ENCODE peak calls at places on chromosomes 6 and 20, in seven cellular contexts. One of them, this sample, is unnamed.

GRCh38 chr6:95636552-95637376 is 59.4 kb downstream of the MANEA start:
- DNase-seq in neural crest cell: no peak
- DNase-seq in WTC11: no peak
- DNase-seq in PC-3: no peak
- DNase-seq in BE2C: peak
- DNase-seq in psoas muscle: no peak
- DNase-seq in ascending aorta: no peak
- DNase-seq in this sample: no peak

GRCh38 chr6:150599199-150600002 is at the start of gene PLEKHG1:
- DNase-seq in neural crest cell: peak
- DNase-seq in WTC11: peak
- DNase-seq in PC-3: peak
- DNase-seq in BE2C: peak
- DNase-seq in psoas muscle: peak
- DNase-seq in ascending aorta: peak
- DNase-seq in this sample: peak

GRCh38 chr6:36685926-36686667 is 7.6 kb downstream of the CDKN1A start:
- DNase-seq in neural crest cell: no peak
- DNase-seq in WTC11: no peak
- DNase-seq in PC-3: no peak
- DNase-seq in BE2C: no peak
- DNase-seq in psoas muscle: peak
- DNase-seq in ascending aorta: no peak
- DNase-seq in this sample: no peak

GRCh38 chr20:61674688-61675087 is 391.0 kb downstream of the TAF4 start:
- DNase-seq in neural crest cell: no peak
- DNase-seq in WTC11: no peak
- DNase-seq in PC-3: no peak
- DNase-seq in BE2C: no peak
- DNase-seq in psoas muscle: no peak
- DNase-seq in ascending aorta: no peak
- DNase-seq in this sample: no peak

GRCh38 chr20:44153636-44154043 is 33.3 kb downstream of the JPH2 start:
- DNase-seq in neural crest cell: no peak
- DNase-seq in WTC11: no peak
- DNase-seq in PC-3: peak
- DNase-seq in BE2C: no peak
- DNase-seq in psoas muscle: no peak
- DNase-seq in ascending aorta: peak
- DNase-seq in this sample: no peak

GRCh38 chr20:24406761-24407550 is 62.5 kb upstream of the SYNDIG1 start:
- DNase-seq in neural crest cell: no peak
- DNase-seq in WTC11: no peak
- DNase-seq in PC-3: no peak
- DNase-seq in BE2C: no peak
- DNase-seq in psoas muscle: no peak
- DNase-seq in ascending aorta: no peak
- DNase-seq in this sample: no peak

GRCh38 chr6:161029195-161029809 is 37.7 kb downstream of the MAP3K4 start:
- DNase-seq in neural crest cell: no peak
- DNase-seq in WTC11: no peak
- DNase-seq in PC-3: no peak
- DNase-seq in BE2C: no peak
- DNase-seq in psoas muscle: no peak
- DNase-seq in ascending aorta: no peak
- DNase-seq in this sample: peak

GRCh38 chr6:134351615-134352474 is 33.9 kb upstream of the SGK1 start:
- DNase-seq in neural crest cell: no peak
- DNase-seq in WTC11: no peak
- DNase-seq in PC-3: no peak
- DNase-seq in BE2C: no peak
- DNase-seq in psoas muscle: no peak
- DNase-seq in ascending aorta: no peak
- DNase-seq in this sample: no peak

GRCh38 chr6:121597654-121598053 is 162.2 kb downstream of the GJA1 start:
- DNase-seq in neural crest cell: no peak
- DNase-seq in WTC11: no peak
- DNase-seq in PC-3: peak
- DNase-seq in BE2C: no peak
- DNase-seq in psoas muscle: no peak
- DNase-seq in ascending aorta: no peak
- DNase-seq in this sample: no peak

GRCh38 chr20:53872081-53872541 is 198.3 kb downstream of the BCAS1 start:
- DNase-seq in neural crest cell: no peak
- DNase-seq in WTC11: no peak
- DNase-seq in PC-3: no peak
- DNase-seq in BE2C: no peak
- DNase-seq in psoas muscle: no peak
- DNase-seq in ascending aorta: no peak
- DNase-seq in this sample: no peak

GRCh38 chr20:39851459-39851858 is 837.6 kb downstream of the MAFB start:
- DNase-seq in neural crest cell: no peak
- DNase-seq in WTC11: no peak
- DNase-seq in PC-3: no peak
- DNase-seq in BE2C: no peak
- DNase-seq in psoas muscle: no peak
- DNase-seq in ascending aorta: no peak
- DNase-seq in this sample: no peak

GRCh38 chr6:133886104-133886503 is 2.8 kb upstream of the TCF21 start:
- DNase-seq in neural crest cell: no peak
- DNase-seq in WTC11: no peak
- DNase-seq in PC-3: no peak
- DNase-seq in BE2C: no peak
- DNase-seq in psoas muscle: no peak
- DNase-seq in ascending aorta: no peak
- DNase-seq in this sample: no peak

GRCh38 chr20:48538058-48538825 is 289.6 kb downstream of the PREX1 start:
- DNase-seq in neural crest cell: no peak
- DNase-seq in WTC11: no peak
- DNase-seq in PC-3: peak
- DNase-seq in BE2C: no peak
- DNase-seq in psoas muscle: no peak
- DNase-seq in ascending aorta: no peak
- DNase-seq in this sample: no peak

GRCh38 chr6:26457407-26457795 is 354 bp upstream of the BTN2A1 start:
- DNase-seq in neural crest cell: peak
- DNase-seq in WTC11: peak
- DNase-seq in PC-3: no peak
- DNase-seq in BE2C: peak
- DNase-seq in psoas muscle: peak
- DNase-seq in ascending aorta: peak
- DNase-seq in this sample: no peak

GRCh38 chr6:115728171-115728570 is 332.5 kb downstream of the FRK start:
- DNase-seq in neural crest cell: no peak
- DNase-seq in WTC11: no peak
- DNase-seq in PC-3: no peak
- DNase-seq in BE2C: no peak
- DNase-seq in psoas muscle: no peak
- DNase-seq in ascending aorta: no peak
- DNase-seq in this sample: no peak

GRCh38 chr6:53294095-53294494 is 54.7 kb downstream of the ELOVL5 start:
- DNase-seq in neural crest cell: peak
- DNase-seq in WTC11: peak
- DNase-seq in PC-3: no peak
- DNase-seq in BE2C: peak
- DNase-seq in psoas muscle: no peak
- DNase-seq in ascending aorta: no peak
- DNase-seq in this sample: no peak

GRCh38 chr20:36141310-36141709 is 13.2 kb upstream of the EPB41L1 start:
- DNase-seq in neural crest cell: no peak
- DNase-seq in WTC11: no peak
- DNase-seq in PC-3: no peak
- DNase-seq in BE2C: no peak
- DNase-seq in psoas muscle: no peak
- DNase-seq in ascending aorta: no peak
- DNase-seq in this sample: no peak

GRCh38 chr20:49389854-49390253 is 92.6 kb downstream of the KCNB1 start:
- DNase-seq in neural crest cell: no peak
- DNase-seq in WTC11: no peak
- DNase-seq in PC-3: no peak
- DNase-seq in BE2C: no peak
- DNase-seq in psoas muscle: no peak
- DNase-seq in ascending aorta: no peak
- DNase-seq in this sample: no peak

GRCh38 chr20:63968928-63969760 is 586 bp downstream of the ZNF512B start:
- DNase-seq in neural crest cell: no peak
- DNase-seq in WTC11: no peak
- DNase-seq in PC-3: no peak
- DNase-seq in BE2C: peak
- DNase-seq in psoas muscle: peak
- DNase-seq in ascending aorta: peak
- DNase-seq in this sample: no peak

GRCh38 chr20:50346372-50347347 is 156.0 kb downstream of the CEBPB start:
- DNase-seq in neural crest cell: no peak
- DNase-seq in WTC11: no peak
- DNase-seq in PC-3: peak
- DNase-seq in BE2C: peak
- DNase-seq in psoas muscle: peak
- DNase-seq in ascending aorta: peak
- DNase-seq in this sample: no peak

GRCh38 chr6:14720411-14721102 is 525.3 kb upstream of the JARID2 start:
- DNase-seq in neural crest cell: no peak
- DNase-seq in WTC11: no peak
- DNase-seq in PC-3: no peak
- DNase-seq in BE2C: no peak
- DNase-seq in psoas muscle: no peak
- DNase-seq in ascending aorta: no peak
- DNase-seq in this sample: no peak

GRCh38 chr6:100880901-100881706 is at the start of gene ASCC3:
- DNase-seq in neural crest cell: peak
- DNase-seq in WTC11: peak
- DNase-seq in PC-3: peak
- DNase-seq in BE2C: peak
- DNase-seq in psoas muscle: peak
- DNase-seq in ascending aorta: peak
- DNase-seq in this sample: peak

GRCh38 chr6:157284738-157285421 is 38.4 kb downstream of the TMEM242 start:
- DNase-seq in neural crest cell: no peak
- DNase-seq in WTC11: no peak
- DNase-seq in PC-3: no peak
- DNase-seq in BE2C: no peak
- DNase-seq in psoas muscle: no peak
- DNase-seq in ascending aorta: no peak
- DNase-seq in this sample: no peak

GRCh38 chr6:70210462-70210861 is 92.4 kb downstream of the COL9A1 start:
- DNase-seq in neural crest cell: no peak
- DNase-seq in WTC11: no peak
- DNase-seq in PC-3: peak
- DNase-seq in BE2C: no peak
- DNase-seq in psoas muscle: no peak
- DNase-seq in ascending aorta: no peak
- DNase-seq in this sample: peak
- TF ChIP-seq CTCF in neural crest cell: peak
- TF ChIP-seq CTCF in WTC11: no peak
- TF ChIP-seq CTCF in PC-3: peak
- TF ChIP-seq CTCF in BE2C: peak
- TF ChIP-seq CTCF in psoas muscle: peak
- TF ChIP-seq CTCF in ascending aorta: no peak
- TF ChIP-seq CTCF in this sample: peak

GRCh38 chr6:69162811-69163210 is 527.7 kb downstream of the ADGRB3 start:
- DNase-seq in neural crest cell: no peak
- DNase-seq in WTC11: no peak
- DNase-seq in PC-3: no peak
- DNase-seq in BE2C: peak
- DNase-seq in psoas muscle: no peak
- DNase-seq in ascending aorta: no peak
- DNase-seq in this sample: no peak

DNA sequence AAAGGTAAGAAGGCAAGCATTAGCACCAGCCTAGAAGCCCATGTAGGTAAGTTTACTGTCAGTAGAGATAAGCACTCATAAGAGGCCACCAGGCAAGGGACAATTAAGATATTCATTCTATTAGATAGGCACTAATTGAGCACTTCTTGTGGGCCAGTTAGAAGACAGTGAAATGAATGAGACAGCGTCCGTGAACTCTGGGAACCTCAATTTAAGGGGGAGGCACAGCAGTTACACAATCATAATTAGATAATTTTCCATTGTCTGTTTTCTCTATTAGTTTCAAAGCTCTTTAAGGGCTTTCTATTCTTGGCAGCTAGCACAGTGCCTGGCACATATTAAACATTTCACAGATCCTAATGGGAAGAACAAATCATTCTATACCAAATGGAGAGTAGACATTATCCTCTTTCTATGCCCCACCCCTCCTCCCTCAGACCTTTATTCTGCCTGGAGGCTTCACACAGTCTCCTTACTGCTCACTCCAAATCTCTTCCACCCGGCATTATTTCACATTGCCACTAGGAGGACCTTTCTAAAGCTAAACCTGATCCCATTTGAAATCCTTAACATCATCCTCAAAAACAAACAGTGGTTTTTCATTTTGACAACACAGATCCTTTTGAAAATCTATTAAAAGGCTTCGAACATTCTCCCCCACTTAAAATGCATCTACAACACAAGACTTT is 529.6 kb downstream of the ADGRB3 start:
- DNase-seq in neural crest cell: no peak
- DNase-seq in WTC11: no peak
- DNase-seq in PC-3: peak
- DNase-seq in BE2C: peak
- DNase-seq in psoas muscle: no peak
- DNase-seq in ascending aorta: no peak
- DNase-seq in this sample: no peak
- TF ChIP-seq CTCF in neural crest cell: peak
- TF ChIP-seq CTCF in WTC11: peak
- TF ChIP-seq CTCF in PC-3: peak
- TF ChIP-seq CTCF in BE2C: peak
- TF ChIP-seq CTCF in psoas muscle: no peak
- TF ChIP-seq CTCF in ascending aorta: no peak
- TF ChIP-seq CTCF in this sample: no peak

DNA sequence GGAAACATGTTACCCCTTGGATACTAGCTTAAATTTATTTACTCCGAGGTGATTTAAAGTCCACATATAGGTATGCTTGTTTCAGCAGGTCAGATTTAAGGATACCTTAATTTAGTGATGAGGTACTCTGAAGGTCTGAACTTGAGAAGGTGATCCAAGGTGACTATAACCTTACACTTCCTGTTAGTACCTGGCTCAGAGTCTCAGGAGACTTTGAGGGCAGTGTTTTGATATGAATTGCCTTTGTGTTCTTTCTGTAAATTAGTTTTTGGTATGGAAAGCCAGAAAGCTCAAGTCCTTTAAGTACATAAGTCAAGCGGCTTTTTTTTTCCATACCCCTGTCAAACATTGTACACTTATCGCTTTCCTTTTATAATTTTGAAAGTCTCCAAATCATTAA is 489.0 kb downstream of the CDKAL1 start:
- DNase-seq in neural crest cell: no peak
- DNase-seq in WTC11: no peak
- DNase-seq in PC-3: peak
- DNase-seq in BE2C: no peak
- DNase-seq in psoas muscle: no peak
- DNase-seq in ascending aorta: no peak
- DNase-seq in this sample: no peak
- TF ChIP-seq CTCF in neural crest cell: no peak
- TF ChIP-seq CTCF in WTC11: no peak
- TF ChIP-seq CTCF in PC-3: no peak
- TF ChIP-seq CTCF in BE2C: no peak
- TF ChIP-seq CTCF in psoas muscle: no peak
- TF ChIP-seq CTCF in ascending aorta: no peak
- TF ChIP-seq CTCF in this sample: no peak

DNA sequence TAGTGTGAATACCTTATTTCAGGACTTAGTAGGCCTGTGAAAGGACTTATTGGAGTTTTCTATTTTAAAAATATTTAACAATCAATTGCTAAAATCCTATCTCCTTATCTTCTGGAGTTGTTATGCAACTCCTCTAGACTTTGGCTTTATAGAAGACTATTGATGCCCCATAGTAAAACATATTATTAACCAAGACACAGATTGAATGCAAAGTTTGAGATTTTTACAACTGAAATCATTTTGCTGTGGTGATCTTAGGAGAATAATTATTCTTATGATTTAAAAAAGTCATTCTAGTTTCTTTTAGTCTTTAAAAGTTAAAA is 4.5 kb downstream of the HEY2 start:
- DNase-seq in neural crest cell: no peak
- DNase-seq in WTC11: no peak
- DNase-seq in PC-3: no peak
- DNase-seq in BE2C: no peak
- DNase-seq in psoas muscle: no peak
- DNase-seq in ascending aorta: no peak
- DNase-seq in this sample: no peak
- TF ChIP-seq CTCF in neural crest cell: peak
- TF ChIP-seq CTCF in WTC11: no peak
- TF ChIP-seq CTCF in PC-3: no peak
- TF ChIP-seq CTCF in BE2C: no peak
- TF ChIP-seq CTCF in psoas muscle: no peak
- TF ChIP-seq CTCF in ascending aorta: no peak
- TF ChIP-seq CTCF in this sample: no peak

This sample was measured in GM10248.